ENCODE peak calls at places on chromosomes 7 and 10, in nine cellular contexts. T, Y, K, J, B, C, G, A and P are unnamed samples.
A peak's percentile ranks its signal among the peaks of the same experiment; 100 is the strongest.

GRCh38 chr10:78849115-78849514 is 219.7 kb upstream of the ZMIZ1 start:
- DNase-seq in K (no peak), B (no peak), T (no peak), A (no peak), G (no peak), Y (no peak), C (no peak), J (no peak), P (no peak)

GRCh38 chr7:55028011-55028410 is 9.2 kb downstream of the EGFR start:
- DNase-seq in Y (no peak), T (no peak), J (no peak), K (peak; percentile 71), G (no peak), A (no peak), B (no peak), C (no peak), P (no peak)

GRCh38 chr10:42926831-42927230 is 144.2 kb downstream of the BMS1 start:
- DNase-seq in Y (no peak), K (no peak), G (no peak), T (no peak), C (peak; percentile 88), A (no peak), J (no peak), B (peak; percentile 65), P (peak; percentile 4)

GRCh38 chr7:116610210-116610609 is 61.8 kb upstream of the MET start:
- DNase-seq in B (no peak), J (no peak), G (no peak), T (no peak), A (no peak), K (peak; percentile 41), C (no peak), Y (no peak), P (peak; percentile 71)

GRCh38 chr10:27447540-27447939 is 56.6 kb upstream of the RAB18 start:
- DNase-seq in Y (no peak), K (no peak), B (no peak), J (no peak), A (no peak), G (no peak), C (no peak), T (no peak), P (no peak)

GRCh38 chr10:58477122-58477521 is 35.5 kb upstream of the BICC1 start:
- DNase-seq in J (peak; percentile 31), C (no peak), K (peak; percentile 51), A (no peak), G (no peak), B (peak; percentile 64), T (no peak), Y (no peak), P (peak; percentile 91)

GRCh38 chr10:70932415-70933196 is 44.2 kb upstream of the PCBD1 start:
- DNase-seq in A (no peak), G (no peak), C (no peak), Y (no peak), B (no peak), T (peak; percentile 58), J (no peak), K (no peak), P (no peak)

GRCh38 chr7:151404216-151405011 is 5.4 kb downstream of the WDR86 start:
- DNase-seq in G (no peak), J (no peak), Y (peak; percentile 19), K (no peak), T (peak; percentile 65), C (no peak), A (no peak), B (peak; percentile 25), P (peak; percentile 27)

GRCh38 chr10:125550362-125550761 is 132.6 kb downstream of the TEX36 start:
- DNase-seq in K (no peak), Y (no peak), A (no peak), G (no peak), C (no peak), T (no peak), J (no peak), B (no peak), P (no peak)

GRCh38 chr7:79876769-79877362 is 257.8 kb upstream of the GNAI1 start:
- DNase-seq in G (no peak), T (no peak), K (peak; percentile 99), A (peak; percentile 92), Y (no peak), C (no peak), B (no peak), J (no peak), P (peak; percentile 92)

GRCh38 chr7:75762350-75762917 is 9.6 kb downstream of the CCL26 start:
- DNase-seq in G (no peak), T (no peak), Y (peak; percentile 68), B (no peak), A (peak; percentile 61), J (no peak), C (no peak), K (peak; percentile 77), P (peak; percentile 71)

GRCh38 chr7:36468361-36469140 is 78.9 kb downstream of the ANLN start:
- DNase-seq in T (no peak), G (no peak), C (no peak), J (no peak), K (no peak), Y (no peak), B (no peak), A (no peak), P (no peak)

GRCh38 chr10:68870545-68871104 is 30.5 kb upstream of the DDX50 start:
- DNase-seq in G (no peak), Y (no peak), J (no peak), T (no peak), C (no peak), A (no peak), B (no peak), K (no peak), P (no peak)

GRCh38 chr10:13213163-13213562 is 21.0 kb downstream of the UCMA start:
- DNase-seq in K (no peak), G (no peak), A (no peak), C (no peak), B (no peak), Y (no peak), T (no peak), J (no peak), P (no peak)

GRCh38 chr7:42932861-42933591 is 850 bp downstream of the MRPL32 start:
- DNase-seq in T (peak; percentile 65), C (peak; percentile 18), B (no peak), K (peak; percentile 26), A (no peak), J (no peak), Y (no peak), G (no peak), P (peak; percentile 47)

GRCh38 chr10:93080350-93081046 is 6.8 kb downstream of the CYP26A1 start:
- DNase-seq in B (peak; percentile 75), G (no peak), A (no peak), T (peak; percentile 76), K (peak; percentile 37), Y (peak; percentile 77), J (peak; percentile 29), C (peak; percentile 75), P (peak; percentile 44)

GRCh38 chr7:149147730-149148653 is 739 bp downstream of the ZNF398 start:
- DNase-seq in B (no peak), Y (peak; percentile 86), A (no peak), G (peak; percentile 42), J (peak; percentile 30), K (peak; percentile 51), C (peak; percentile 72), T (peak; percentile 82), P (peak; percentile 48)

GRCh38 chr7:137755846-137756685 is 90.7 kb downstream of the DGKI start:
- DNase-seq in G (no peak), A (no peak), B (no peak), C (no peak), Y (no peak), J (no peak), K (peak; percentile 17), T (no peak), P (no peak)

GRCh38 chr7:107966701-107967100 is 36.3 kb downstream of the LAMB1 start:
- DNase-seq in B (peak; percentile 61), Y (no peak), T (no peak), A (no peak), K (peak; percentile 85), C (no peak), G (no peak), J (no peak), P (peak; percentile 89)

GRCh38 chr10:21518629-21519321 is 6.7 kb downstream of the SKIDA1 start:
- DNase-seq in Y (no peak), T (peak; percentile 55), G (no peak), K (peak; percentile 56), A (no peak), J (peak; percentile 47), B (no peak), C (no peak), P (peak; percentile 61)

GRCh38 chr10:7872041-7872442 is 53.7 kb downstream of the TAF3 start:
- DNase-seq in C (no peak), A (no peak), T (no peak), B (no peak), J (no peak), K (peak; percentile 11), G (no peak), Y (no peak), P (peak; percentile 30)

GRCh38 chr7:33044986-33045385 is 17.6 kb downstream of the NT5C3A start:
- DNase-seq in J (no peak), K (no peak), A (no peak), B (no peak), T (no peak), Y (no peak), G (no peak), C (no peak), P (no peak)

GRCh38 chr7:16428672-16429071 is 7.3 kb upstream of the CRPPA start:
- DNase-seq in J (no peak), Y (no peak), C (no peak), A (no peak), K (peak; percentile 84), T (no peak), G (no peak), B (no peak), P (peak; percentile 58)

GRCh38 chr10:100930368-100930767 is 17.6 kb downstream of the SLF2 start:
- DNase-seq in T (no peak), C (no peak), B (no peak), A (no peak), J (no peak), Y (no peak), K (peak; percentile 12), G (no peak), P (no peak)
- TF ChIP-seq CTCF in T (no peak), C (no peak), B (no peak), A (peak; percentile 40), J (no peak), Y (no peak), K (no peak), G (no peak), P (no peak)

GRCh38 chr7:20267482-20267881 is 50.3 kb upstream of the MACC1 start:
- DNase-seq in C (peak; percentile 2), K (no peak), J (no peak), B (peak; percentile 45), A (no peak), T (no peak), G (no peak), Y (peak; percentile 2), P (no peak)
- TF ChIP-seq CTCF in C (no peak), K (no peak), J (no peak), B (peak; percentile 49), A (no peak), T (no peak), G (peak; percentile 10), Y (peak; percentile 59), P (no peak)

GRCh38 chr7:127628445-127628844 is 10.5 kb upstream of the PAX4 start:
- DNase-seq in Y (no peak), A (no peak), J (no peak), B (peak; percentile 68), G (no peak), C (peak; percentile 16), T (no peak), K (no peak), P (no peak)
- TF ChIP-seq CTCF in Y (no peak), A (peak; percentile 12), J (no peak), B (peak; percentile 58), G (no peak), C (no peak), T (no peak), K (no peak), P (no peak)

GRCh38 chr10:99682752-99683151 is 23.4 kb downstream of the ENTPD7 start:
- DNase-seq in T (no peak), Y (no peak), G (no peak), J (no peak), K (no peak), C (no peak), B (no peak), A (no peak), P (no peak)
- TF ChIP-seq CTCF in T (no peak), Y (peak; percentile 17), G (peak; percentile 29), J (no peak), K (no peak), C (no peak), B (peak; percentile 41), A (no peak), P (peak; percentile 22)